ENCODE peak calls at places on chromosomes 1 and 21, in four cellular contexts. M, I, Z and L are unnamed samples.

GRCh38 chr1:232950919-232951579 is 638 bp downstream of the NTPCR start:
- DNase-seq in M (no peak), I (peak; percentile 24), Z (peak; percentile 30), L (no peak)

GRCh38 chr1:39638965-39639332 is 494 bp downstream of the HEYL start:
- DNase-seq in Z (no peak), M (no peak), I (no peak), L (no peak)

GRCh38 chr1:21553116-21553926 is 44.1 kb downstream of the ALPL start:
- DNase-seq in I (peak; percentile 60), M (no peak), Z (peak; percentile 81), L (no peak)

GRCh38 chr1:220113136-220113695 is 19.3 kb downstream of the IARS2 start:
- DNase-seq in I (peak; percentile 48), Z (peak; percentile 35), M (no peak), L (no peak)

GRCh38 chr21:26425576-26425975 is 147.5 kb downstream of the CYYR1 start:
- DNase-seq in I (no peak), M (no peak), Z (no peak), L (no peak)

GRCh38 chr1:7379445-7379971 is 391.6 kb upstream of the VAMP3 start:
- DNase-seq in I (peak; percentile 70), Z (peak; percentile 83), M (no peak), L (peak; percentile 87)

GRCh38 chr1:45654540-45655280 is 30.9 kb upstream of the CCDC17 start:
- DNase-seq in I (peak; percentile 55), Z (peak; percentile 44), M (no peak), L (no peak)

GRCh38 chr21:38631676-38632075 is 133.4 kb upstream of the ERG start:
- DNase-seq in M (no peak), Z (peak; percentile 37), I (no peak), L (no peak)

GRCh38 chr1:201944639-201945038 is 1.7 kb downstream of the LMOD1 start:
- DNase-seq in M (no peak), Z (no peak), I (no peak), L (no peak)

GRCh38 chr1:246107516-246108277 is 399.4 kb downstream of the SMYD3 start:
- DNase-seq in I (peak; percentile 52), Z (peak; percentile 56), M (no peak), L (no peak)

GRCh38 chr1:43530483-43531452 is at the start of gene PTPRF:
- DNase-seq in M (no peak), Z (peak; percentile 63), I (peak; percentile 42), L (peak; percentile 35)

GRCh38 chr1:10664251-10664650 is 132.2 kb downstream of the CASZ1 start:
- DNase-seq in M (no peak), I (no peak), Z (no peak), L (no peak)

GRCh38 chr1:215673943-215674342 is 106.8 kb downstream of the KCTD3 start:
- DNase-seq in Z (no peak), I (no peak), M (no peak), L (no peak)

GRCh38 chr1:182484531-182485257 is 34.7 kb downstream of the RGSL1 start:
- DNase-seq in M (no peak), I (no peak), Z (no peak), L (no peak)

GRCh38 chr1:119674835-119675289 is 26.8 kb upstream of the ZNF697 start:
- DNase-seq in Z (peak; percentile 90), I (peak; percentile 59), M (no peak), L (no peak)

GRCh38 chr1:171081220-171081993 is 9.3 kb upstream of the FMO3 start:
- DNase-seq in M (no peak), Z (peak; percentile 65), I (peak; percentile 85), L (peak; percentile 14)

GRCh38 chr1:167642501-167642826 is 12.4 kb downstream of the RCSD1 start:
- DNase-seq in Z (no peak), M (no peak), I (no peak), L (no peak)

GRCh38 chr1:166432655-166433054 is 265.9 kb upstream of the FAM78B start:
- DNase-seq in Z (no peak), M (no peak), I (no peak), L (no peak)

GRCh38 chr1:106972074-106972473 is 84.4 kb upstream of the PRMT6 start:
- DNase-seq in I (no peak), Z (no peak), M (no peak), L (no peak)

GRCh38 chr1:37034301-37035013 is at the start of gene GRIK3:
- DNase-seq in I (no peak), M (no peak), Z (no peak), L (peak; percentile 62)

GRCh38 chr1:166811691-166812090 is 27.6 kb upstream of the POGK start:
- DNase-seq in M (no peak), I (peak; percentile 27), Z (peak; percentile 79), L (no peak)